ENCODE peak calls at places on chromosome 4, in ten cellular contexts. G is activated gamma-delta T cell treated with anti-CD3 and anti-CD28 coated beads, Interleukin-2, amount 50 U/mL, for 16 hours; O is HFFc6; P is heart right ventricle; E is upper lobe of left lung; C is iPS DF 6.9; F is BJ; T is epithelial cell of prostate; J is NCI-H524 treated with DMSO at 0.1 percent for 48 hours; N is amniotic stem cell. B is an unnamed sample.

GRCh38 chr4:124177647-124178425 is 534.7 kb downstream of the ANKRD50 start:
- DNase-seq in G (no peak), O (peak), P (no peak), E (no peak), C (no peak), F (no peak), T (peak), J (no peak), N (peak), B (no peak)

GRCh38 chr4:1009647-1010521 is 1.5 kb upstream of the FGFRL1 start:
- DNase-seq in G (peak), O (no peak), P (peak), E (peak), C (no peak), F (no peak), T (no peak), J (no peak), N (peak), B (peak)

GRCh38 chr4:123397276-123398150 is 918 bp downstream of the SPRY1 start:
- DNase-seq in G (no peak), O (no peak), P (peak), E (peak), C (no peak), F (no peak), T (peak), J (no peak), N (no peak), B (peak)

GRCh38 chr4:101439926-101440325 is 92.6 kb upstream of the PPP3CA start:
- DNase-seq in G (no peak), O (no peak), P (no peak), E (no peak), C (no peak), F (no peak), T (no peak), J (no peak), N (peak), B (no peak)

GRCh38 chr4:186149872-186150271 is 41.5 kb upstream of the CYP4V2 start:
- DNase-seq in G (no peak), O (no peak), P (peak), E (no peak), C (no peak), F (no peak), T (no peak), J (no peak), N (no peak), B (peak)

GRCh38 chr4:47525154-47525819 is 40.2 kb downstream of the ATP10D start:
- DNase-seq in G (no peak), O (peak), P (no peak), E (peak), C (no peak), F (peak), T (peak), J (no peak), N (peak), B (no peak)

GRCh38 chr4:39905656-39906055 is 72.1 kb downstream of the PDS5A start:
- DNase-seq in G (no peak), O (no peak), P (no peak), E (no peak), C (no peak), F (no peak), T (no peak), J (no peak), N (no peak), B (no peak)

GRCh38 chr4:32025840-32026459 is 1305.8 kb downstream of the PCDH7 start:
- DNase-seq in G (no peak), O (no peak), P (no peak), E (no peak), C (no peak), F (no peak), T (peak), J (no peak), N (no peak), B (no peak)

GRCh38 chr4:150782921-150783320 is 201.0 kb downstream of the MAB21L2 start:
- DNase-seq in G (no peak), O (no peak), P (no peak), E (no peak), C (no peak), F (no peak), T (no peak), J (no peak), N (no peak), B (no peak)

GRCh38 chr4:176319237-176319703 is 496 bp upstream of the SPCS3 start:
- DNase-seq in G (no peak), O (no peak), P (no peak), E (peak), C (no peak), F (no peak), T (no peak), J (no peak), N (no peak), B (no peak)

GRCh38 chr4:6562931-6563901 is 11.8 kb upstream of the MAN2B2 start:
- DNase-seq in G (no peak), O (no peak), P (no peak), E (no peak), C (no peak), F (no peak), T (no peak), J (no peak), N (no peak), B (no peak)

GRCh38 chr4:102319594-102319993 is 25.7 kb downstream of the SLC39A8 start:
- DNase-seq in G (no peak), O (no peak), P (no peak), E (no peak), C (no peak), F (no peak), T (no peak), J (no peak), N (no peak), B (no peak)

GRCh38 chr4:8547912-8548730 is 32.1 kb upstream of the GPR78 start:
- DNase-seq in G (no peak), O (no peak), P (no peak), E (peak), C (no peak), F (no peak), T (no peak), J (no peak), N (no peak), B (no peak)

GRCh38 chr4:6465985-6466384 is 6.4 kb downstream of the PPP2R2C start:
- DNase-seq in G (no peak), O (no peak), P (no peak), E (no peak), C (no peak), F (no peak), T (no peak), J (no peak), N (no peak), B (no peak)

GRCh38 chr4:24007740-24008348 is 118.0 kb upstream of the PPARGC1A start:
- DNase-seq in G (no peak), O (no peak), P (no peak), E (no peak), C (no peak), F (no peak), T (no peak), J (no peak), N (no peak), B (no peak)

GRCh38 chr4:118814901-118815300 is 21.0 kb downstream of the SEC24D start:
- DNase-seq in G (no peak), O (no peak), P (no peak), E (no peak), C (no peak), F (no peak), T (no peak), J (peak), N (no peak), B (no peak)

GRCh38 chr4:110019153-110019552 is 106.5 kb downstream of the EGF start:
- DNase-seq in G (no peak), O (no peak), P (no peak), E (no peak), C (no peak), F (no peak), T (no peak), J (no peak), N (no peak), B (no peak)

GRCh38 chr4:119748853-119749252 is 120.2 kb upstream of the PDE5A start:
- DNase-seq in G (no peak), O (peak), P (no peak), E (no peak), C (no peak), F (no peak), T (no peak), J (no peak), N (no peak), B (no peak)

GRCh38 chr4:66653937-66654336 is 891.4 kb downstream of the CENPC start:
- DNase-seq in G (no peak), O (no peak), P (no peak), E (no peak), C (no peak), F (no peak), T (no peak), J (no peak), N (no peak), B (no peak)

GRCh38 chr4:30756553-30756952 is 36.4 kb downstream of the PCDH7 start:
- DNase-seq in G (no peak), O (no peak), P (no peak), E (no peak), C (no peak), F (no peak), T (peak), J (no peak), N (no peak), B (no peak)

GRCh38 chr4:100511906-100512305 is 5.9 kb downstream of the EMCN start:
- DNase-seq in G (no peak), O (no peak), P (no peak), E (no peak), C (no peak), F (no peak), T (no peak), J (no peak), N (no peak), B (no peak)

GRCh38 chr4:77044458-77045124 is 31.2 kb downstream of the CCNI start:
- DNase-seq in G (no peak), O (peak), P (no peak), E (no peak), C (no peak), F (no peak), T (no peak), J (no peak), N (no peak), B (no peak)

GRCh38 chr4:113358784-113359183 is 309.3 kb downstream of the ANK2 start:
- DNase-seq in G (no peak), O (no peak), P (no peak), E (no peak), C (no peak), F (no peak), T (no peak), J (no peak), N (no peak), B (no peak)

GRCh38 chr4:57190651-57191481 is 80.7 kb upstream of the IGFBP7 start:
- DNase-seq in G (no peak), O (peak), P (no peak), E (no peak), C (peak), F (no peak), T (no peak), J (peak), N (no peak), B (no peak)

GRCh38 chr4:79213040-79213439 is 112.8 kb downstream of the NAA11 start:
- DNase-seq in G (no peak), O (no peak), P (no peak), E (no peak), C (no peak), F (no peak), T (no peak), J (no peak), N (no peak), B (no peak)

GRCh38 chr4:70651864-70652506 is 14.3 kb downstream of the JCHAIN start:
- DNase-seq in G (no peak), O (peak), P (no peak), E (no peak), C (peak), F (no peak), T (no peak), J (no peak), N (peak), B (no peak)

GRCh38 chr4:150248181-150248580 is 169.9 kb downstream of the DCLK2 start:
- DNase-seq in G (no peak), O (no peak), P (no peak), E (no peak), C (no peak), F (no peak), T (no peak), J (no peak), N (no peak), B (no peak)

GRCh38 chr4:17490575-17491059 is 21.3 kb downstream of the QDPR start:
- DNase-seq in G (no peak), O (no peak), P (no peak), E (no peak), C (no peak), F (no peak), T (no peak), J (no peak), N (no peak), B (no peak)

GRCh38 chr4:176002007-176002623 is 63.5 kb upstream of the WDR17 start:
- DNase-seq in G (no peak), O (no peak), P (peak), E (peak), C (no peak), F (no peak), T (no peak), J (no peak), N (no peak), B (no peak)

GRCh38 chr4:179624768-179625181 is 2182.5 kb upstream of the AGA start:
- DNase-seq in G (no peak), O (no peak), P (no peak), E (no peak), C (no peak), F (no peak), T (no peak), J (no peak), N (no peak), B (no peak)

GRCh38 chr4:89800012-89800516 is 36.9 kb downstream of the SNCA start:
- DNase-seq in G (no peak), O (peak), P (no peak), E (no peak), C (no peak), F (no peak), T (peak), J (no peak), N (no peak), B (no peak)

GRCh38 chr4:7196731-7197130 is 4.4 kb downstream of the SORCS2 start:
- DNase-seq in G (no peak), O (no peak), P (no peak), E (no peak), C (no peak), F (no peak), T (no peak), J (no peak), N (no peak), B (no peak)

GRCh38 chr4:137664055-137664405 is 131.7 kb upstream of the PCDH18 start:
- DNase-seq in G (no peak), O (peak), P (no peak), E (no peak), C (no peak), F (peak), T (no peak), J (no peak), N (peak), B (no peak)

GRCh38 chr4:185833055-185833598 is 21.1 kb upstream of the SORBS2 start:
- DNase-seq in G (no peak), O (no peak), P (no peak), E (no peak), C (no peak), F (no peak), T (no peak), J (no peak), N (no peak), B (no peak)

GRCh38 chr4:108941914-108942379 is 179.1 kb upstream of the ETNPPL start:
- DNase-seq in G (no peak), O (no peak), P (no peak), E (no peak), C (no peak), F (no peak), T (no peak), J (no peak), N (no peak), B (no peak)